ENCODE peak calls at places on chromosomes 7 and 10, in eight cellular contexts. T, X, V, E, S, Y, H and I are unnamed samples.

GRCh38 chr7:50209461-50210161 is 94.9 kb upstream of the IKZF1 start:
- DNase-seq in T (no peak), X (no peak), V (no peak), E (no peak), S (no peak), Y (no peak), H (no peak), I (no peak)

GRCh38 chr10:123496336-123496735 is 169.8 kb upstream of the GPR26 start:
- DNase-seq in T (no peak), X (peak; percentile 7), V (no peak), E (no peak), S (no peak), Y (no peak), H (no peak), I (peak; percentile 23)

GRCh38 chr10:104299031-104299904 is 30.3 kb downstream of the GSTO2 start:
- DNase-seq in T (peak; percentile 94), X (peak; percentile 63), V (no peak), E (no peak), S (no peak), Y (no peak), H (no peak), I (no peak)

GRCh38 chr10:51915031-51915542 is 215.7 kb upstream of the CSTF2T start:
- DNase-seq in T (no peak), X (peak; percentile 45), V (no peak), E (no peak), S (no peak), Y (peak; percentile 77), H (no peak), I (no peak)

GRCh38 chr7:122528879-122529481 is 169.9 kb downstream of the RNF133 start:
- DNase-seq in T (peak; percentile 37), X (peak; percentile 62), V (peak; percentile 50), E (peak; percentile 39), S (peak; percentile 73), Y (peak; percentile 37), H (no peak), I (peak; percentile 79)

GRCh38 chr10:129564923-129565322 is 97.9 kb downstream of the MGMT start:
- DNase-seq in T (no peak), X (no peak), V (no peak), E (no peak), S (no peak), Y (no peak), H (no peak), I (no peak)

GRCh38 chr7:148912758-148913541 is 28.9 kb upstream of the EZH2 start:
- DNase-seq in T (no peak), X (no peak), V (peak; percentile 67), E (no peak), S (no peak), Y (no peak), H (no peak), I (no peak)

GRCh38 chr10:970311-971149 is 17.7 kb upstream of the GTPBP4 start:
- DNase-seq in T (no peak), X (peak; percentile 66), V (peak; percentile 27), E (no peak), S (no peak), Y (no peak), H (peak; percentile 27), I (peak; percentile 42)

GRCh38 chr7:30322656-30323355 is 38.4 kb downstream of the ZNRF2 start:
- DNase-seq in T (no peak), X (no peak), V (peak; percentile 83), E (no peak), S (no peak), Y (peak; percentile 37), H (no peak), I (no peak)

GRCh38 chr7:15305002-15305600 is 256.7 kb downstream of the AGMO start:
- DNase-seq in T (peak; percentile 39), X (peak; percentile 71), V (peak; percentile 62), E (peak; percentile 39), S (peak; percentile 64), Y (peak; percentile 64), H (peak; percentile 46), I (peak; percentile 85)

GRCh38 chr7:144720139-144720538 is 115.7 kb downstream of the TPK1 start:
- DNase-seq in T (no peak), X (peak; percentile 6), V (peak; percentile 89), E (no peak), S (no peak), Y (peak; percentile 92), H (no peak), I (no peak)

GRCh38 chr7:116209561-116210070 is 723 bp upstream of the TES start:
- DNase-seq in T (peak; percentile 22), X (peak; percentile 54), V (no peak), E (no peak), S (no peak), Y (peak; percentile 40), H (no peak), I (no peak)
- H3K4me1 ChIP-seq in T (peaks cover 2% of the 10 kb centered on the region), X (peaks cover 35% of the 10 kb centered on the region), V (peaks cover 23% of the 10 kb centered on the region), E (peaks cover 3% of the 10 kb centered on the region), S (peaks cover 6% of the 10 kb centered on the region), Y (no peaks in the 10 kb centered on the region), H (no peaks in the 10 kb centered on the region), I (peaks cover 30% of the 10 kb centered on the region)

GRCh38 chr10:17665742-17666141 is 21.8 kb downstream of the STAM start:
- DNase-seq in T (peak; percentile 95), X (peak; percentile 94), V (peak; percentile 53), E (no peak), S (no peak), Y (peak; percentile 45), H (no peak), I (peak; percentile 96)
- H3K9ac ChIP-seq in T (peak overlapping the region; percentile 17), X (peak overlapping the region; percentile 80), V (peak overlapping the region; percentile 20), E (no peak overlapping the region), S (no peak overlapping the region), Y (no peak overlapping the region), H (no peak overlapping the region), I (peak overlapping the region; percentile 92)

GRCh38 chr7:24572014-24572413 is 1.2 kb upstream of the PALS2 start:
- DNase-seq in T (no peak), X (peak; percentile 1), V (no peak), E (no peak), S (no peak), Y (no peak), H (no peak), I (no peak)
- H3K4me3 ChIP-seq in T (no peak overlapping the region), X (peak overlapping the region; percentile 97), V (peak overlapping the region; percentile 88), E (no peak overlapping the region), S (no peak overlapping the region), Y (no peak overlapping the region), H (no peak overlapping the region), I (peak overlapping the region; percentile 90)

GRCh38 chr10:24465899-24466615 is 257.1 kb downstream of the KIAA1217 start:
- DNase-seq in T (peak; percentile 96), X (peak; percentile 96), V (peak; percentile 91), E (no peak), S (no peak), Y (no peak), H (peak; percentile 75), I (peak; percentile 79)

GRCh38 chr10:24467094-24467493 is 256.6 kb downstream of the ARHGAP21 start:
- DNase-seq in T (no peak), X (no peak), V (no peak), E (no peak), S (no peak), Y (no peak), H (no peak), I (no peak)

GRCh38 chr10:24468281-24468751 is 255.4 kb downstream of the ARHGAP21 start:
- DNase-seq in T (no peak), X (peak; percentile 38), V (peak; percentile 50), E (no peak), S (no peak), Y (no peak), H (no peak), I (no peak)

GRCh38 chr10:24466616-24466949 is 257.1 kb downstream of the ARHGAP21 start:
- DNase-seq in T (no peak), X (no peak), V (no peak), E (no peak), S (no peak), Y (no peak), H (no peak), I (no peak)

DNA sequence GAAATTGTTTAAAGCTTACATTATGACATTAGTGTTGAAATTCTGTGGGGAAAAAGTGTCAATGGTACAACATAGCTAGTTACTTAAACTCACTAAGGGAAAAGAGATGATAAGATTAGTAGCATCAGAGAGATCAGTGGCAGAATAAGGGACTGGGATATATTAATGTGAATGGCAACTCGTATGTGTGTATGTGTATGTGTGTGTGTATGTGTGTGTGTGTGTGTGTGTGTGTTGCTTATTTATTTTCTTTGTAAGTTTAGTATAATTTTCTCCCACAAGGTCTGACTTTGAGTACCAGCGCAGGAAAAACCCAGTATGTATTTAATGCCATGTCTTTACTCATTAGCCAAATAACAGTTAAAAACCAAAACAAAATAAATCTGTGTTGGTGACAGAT is 256.1 kb downstream of the ARHGAP21 start:
- DNase-seq in T (no peak), X (no peak), V (no peak), E (no peak), S (no peak), Y (no peak), H (no peak), I (no peak)
- H3K4me1 ChIP-seq in T (peaks cover 23% of the 10 kb centered on the region), X (peaks cover 60% of the 10 kb centered on the region), V (peaks cover 64% of the 10 kb centered on the region), E (no peaks in the 10 kb centered on the region), S (peaks cover 3% of the 10 kb centered on the region), Y (peaks cover 8% of the 10 kb centered on the region), H (peaks cover 4% of the 10 kb centered on the region), I (peaks cover 43% of the 10 kb centered on the region)

DNA sequence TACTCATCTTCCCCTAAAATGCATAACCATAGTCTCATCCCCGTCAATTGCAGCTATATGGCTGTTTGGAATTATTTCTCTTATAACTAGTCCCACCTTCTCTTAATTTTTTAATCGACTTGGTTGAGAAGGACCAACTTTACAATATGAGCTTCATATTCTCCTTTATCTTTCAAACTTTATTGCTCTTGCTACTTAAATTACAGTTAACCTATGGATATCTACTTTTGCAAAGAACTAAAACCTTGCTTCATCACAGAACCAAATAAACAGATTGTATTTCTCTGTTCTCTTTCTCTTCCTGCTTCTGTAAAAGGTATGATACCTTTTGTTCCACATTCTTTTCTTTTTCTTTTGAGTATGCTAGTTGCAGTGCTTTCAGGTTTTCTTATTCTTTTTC is 6.1 kb downstream of the CREM start:
- DNase-seq in T (no peak), X (no peak), V (no peak), E (no peak), S (no peak), Y (no peak), H (no peak), I (no peak)
- H3K9ac ChIP-seq in T (no peak overlapping the region), X (no peak overlapping the region), V (no peak overlapping the region), E (no peak overlapping the region), S (no peak overlapping the region), Y (no peak overlapping the region), H (no peak overlapping the region), I (no peak overlapping the region)

GRCh38 chr10:127266431-127266830 is 70.0 kb upstream of the INSYN2A start:
- DNase-seq in T (no peak), X (no peak), V (no peak), E (no peak), S (no peak), Y (no peak), H (no peak), I (no peak)
- H3K4me3 ChIP-seq in T (no peak overlapping the region), X (no peak overlapping the region), V (no peak overlapping the region), E (no peak overlapping the region), S (no peak overlapping the region), Y (no peak overlapping the region), H (no peak overlapping the region), I (no peak overlapping the region)